ENCODE peak calls at places on chromosomes 12 and 14, in seven cellular contexts. M is neural progenitor cell, C is endodermal cell, F is epithelial cell of prostate, Z is lower lobe of right lung, P is A549, K is PC-3. X is an unnamed sample.

GRCh38 chr12:29580971-29581370 is 83.5 kb upstream of the OVCH1 start:
- DNase-seq in Z (no peak), P (no peak), K (no peak), M (no peak), C (no peak), F (no peak), X (no peak)

GRCh38 chr12:22029491-22029890 is 16.5 kb upstream of the CMAS start:
- DNase-seq in F (no peak), Z (no peak), C (no peak), P (no peak), M (no peak), K (no peak), X (no peak)

GRCh38 chr14:73474952-73475351 is 15.8 kb upstream of the RIOX1 start:
- DNase-seq in Z (no peak), K (no peak), C (peak), F (no peak), M (no peak), P (no peak), X (no peak)

GRCh38 chr12:21379218-21379617 is 6.5 kb downstream of the IAPP start:
- DNase-seq in F (no peak), K (no peak), Z (no peak), M (no peak), P (no peak), C (no peak), X (no peak)

GRCh38 chr12:120687570-120688289 is 781 bp downstream of the MLEC start:
- DNase-seq in Z (peak), K (peak), P (no peak), M (peak), F (no peak), C (peak), X (no peak)

GRCh38 chr14:66468778-66469367 is 17.3 kb upstream of the CCDC196 start:
- DNase-seq in K (no peak), M (no peak), Z (no peak), P (peak), F (no peak), C (no peak), X (no peak)

GRCh38 chr12:100868487-100868886 is 73.9 kb downstream of the ANO4 start:
- DNase-seq in P (no peak), C (no peak), Z (no peak), M (no peak), K (peak), F (no peak), X (no peak)

GRCh38 chr14:26773906-26774593 is 176.2 kb upstream of the NOVA1 start:
- DNase-seq in P (peak), F (no peak), K (peak), Z (no peak), C (no peak), M (no peak), X (no peak)

GRCh38 chr12:54227376-54227775 is 38.6 kb upstream of the SMUG1 start:
- DNase-seq in P (no peak), M (no peak), Z (no peak), F (no peak), C (no peak), K (no peak), X (no peak)

GRCh38 chr12:47868041-47868440 is 36.8 kb downstream of the VDR start:
- DNase-seq in M (no peak), F (no peak), Z (no peak), K (no peak), C (no peak), P (no peak), X (no peak)

GRCh38 chr12:127235771-127236170 is 1031.2 kb upstream of the TMEM132C start:
- DNase-seq in F (no peak), M (no peak), K (no peak), Z (no peak), C (peak), P (no peak), X (no peak)

GRCh38 chr14:93888995-93889394 is 38.1 kb upstream of the FAM181A start:
- DNase-seq in P (no peak), Z (no peak), C (no peak), M (no peak), F (no peak), K (no peak), X (no peak)

GRCh38 chr12:27081668-27082091 is 698 bp downstream of the C12orf71 start:
- DNase-seq in M (peak), K (peak), P (peak), Z (no peak), F (peak), C (peak), X (no peak)

GRCh38 chr14:44767646-44768173 is 194.0 kb downstream of the KLHL28 start:
- DNase-seq in F (no peak), C (peak), K (peak), P (no peak), Z (no peak), M (no peak), X (no peak)

GRCh38 chr14:77088219-77088618 is 9.8 kb upstream of the CIPC start:
- DNase-seq in P (no peak), M (peak), F (peak), Z (peak), C (peak), K (peak), X (no peak)

GRCh38 chr14:97113339-97113738 is 316.2 kb downstream of the VRK1 start:
- DNase-seq in C (no peak), K (peak), F (no peak), P (peak), M (no peak), Z (no peak), X (no peak)

GRCh38 chr12:94165670-94166069 is 17.3 kb downstream of the PLXNC1 start:
- DNase-seq in M (no peak), Z (no peak), K (no peak), C (no peak), F (no peak), P (no peak), X (no peak)

GRCh38 chr12:113097716-113098427 is 37.7 kb downstream of the RASAL1 start:
- DNase-seq in F (no peak), M (peak), K (no peak), Z (no peak), P (no peak), C (peak), X (no peak)

GRCh38 chr14:35341454-35342159 is 49.4 kb downstream of the PSMA6 start:
- DNase-seq in Z (peak), F (peak), C (peak), K (peak), M (peak), P (peak), X (no peak)

DNA sequence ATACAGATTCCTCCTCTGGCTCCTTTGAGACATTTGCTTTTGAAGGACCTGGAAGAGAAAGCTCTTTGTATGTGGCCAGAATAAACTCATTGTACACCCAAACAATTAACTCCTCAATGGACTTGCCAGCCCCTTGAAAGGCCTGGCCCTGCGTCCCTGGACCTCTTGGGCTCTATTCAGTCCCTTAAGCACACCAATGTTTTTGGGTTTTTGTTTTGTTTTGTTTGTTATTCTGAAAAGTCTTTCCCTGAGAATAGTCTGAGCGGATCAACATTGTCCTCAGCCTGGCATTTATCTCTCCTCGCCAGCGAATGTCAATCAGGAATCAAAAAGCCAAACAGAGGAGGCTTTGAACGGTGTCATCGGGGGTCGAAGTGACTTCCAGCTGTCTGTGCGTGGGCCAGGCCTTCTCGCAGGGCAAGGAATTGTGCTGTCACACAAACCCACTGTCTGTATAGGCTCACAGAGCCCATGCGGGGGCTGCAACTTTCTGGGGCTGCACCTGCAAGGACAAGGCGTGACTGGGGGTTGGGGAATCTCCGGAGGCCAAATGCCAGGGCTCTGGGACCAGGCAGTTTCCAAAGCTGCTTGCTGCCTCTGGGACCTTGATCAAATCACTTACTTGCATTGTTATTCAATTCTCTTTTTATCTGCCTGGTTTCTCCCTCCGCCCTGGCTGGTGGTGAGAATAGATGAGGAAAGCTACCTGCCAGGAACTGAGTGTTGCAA is 108.4 kb downstream of the SMOC1 start:
- DNase-seq in M (peak), C (peak), F (no peak), K (no peak), Z (no peak), P (no peak), X (no peak)
- H3K27ac ChIP-seq in M (peak), C (peak), F (no peak), K (no peak), Z (no peak), P (peak), X (no peak)

DNA sequence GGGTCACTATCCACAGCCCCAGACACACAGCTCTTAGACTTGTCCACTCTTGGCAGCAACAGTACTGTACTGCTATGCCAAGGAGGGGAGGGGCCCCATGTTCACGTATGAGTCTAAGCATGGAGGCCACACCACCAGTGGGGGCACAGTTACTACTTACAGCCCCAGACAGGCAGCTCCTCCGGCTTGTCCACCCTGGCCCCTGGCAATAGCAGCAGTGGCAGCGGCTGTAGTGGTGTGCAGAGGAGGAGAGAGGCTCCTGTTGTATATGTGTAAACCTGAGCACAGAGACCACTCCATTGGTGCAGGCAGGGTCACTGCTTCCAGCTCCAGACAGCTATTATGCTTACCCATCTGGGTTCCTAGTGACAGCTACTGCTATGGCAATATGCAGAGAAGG is 113.1 kb downstream of the RAD51B start:
- DNase-seq in Z (no peak), F (no peak), M (no peak), P (no peak), K (no peak), C (no peak), X (no peak)
- H3K27ac ChIP-seq in Z (no peak), F (no peak), M (no peak), P (no peak), K (no peak), C (no peak), X (no peak)

GRCh38 chr14:69664865-69665526 is 53.6 kb downstream of the SUSD6 start:
- DNase-seq in P (no peak), C (no peak), Z (no peak), F (no peak), K (no peak), M (no peak), X (no peak)
- H3K27ac ChIP-seq in P (no peak), C (no peak), Z (peak), F (no peak), K (no peak), M (no peak), X (no peak)

DNA sequence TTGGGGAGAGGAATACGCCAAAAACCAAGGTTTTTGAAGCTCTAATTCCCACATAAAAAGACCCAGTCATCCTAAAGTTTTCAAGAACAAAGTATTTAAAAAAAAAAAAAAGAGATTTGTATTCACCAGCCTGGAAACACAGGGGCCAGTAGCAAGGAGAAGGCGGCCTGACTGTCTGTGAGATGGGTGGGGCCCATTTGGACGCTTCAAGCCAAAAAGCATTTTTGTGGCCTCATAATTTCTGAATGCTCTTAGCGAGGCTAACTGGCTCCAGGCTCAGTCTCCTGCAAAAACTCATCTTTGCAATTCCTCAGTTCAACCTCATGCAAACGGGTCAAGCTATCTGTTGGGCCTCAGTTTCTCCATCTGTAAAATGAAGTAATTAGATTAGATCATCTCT is 514.1 kb downstream of the MED13L start:
- DNase-seq in P (no peak), Z (no peak), F (no peak), C (no peak), M (no peak), K (peak), X (no peak)
- H3K27ac ChIP-seq in P (peak), Z (no peak), F (peak), C (no peak), M (no peak), K (no peak), X (no peak)

GRCh38 chr12:12182926-12183325 is 83.9 kb downstream of the LRP6 start:
- DNase-seq in K (peak), Z (no peak), C (no peak), P (no peak), M (no peak), F (no peak), X (no peak)

GRCh38 chr12:12180136-12180535 is 86.7 kb downstream of the LRP6 start:
- DNase-seq in F (no peak), K (no peak), C (no peak), M (no peak), Z (no peak), P (no peak), X (no peak)

GRCh38 chr12:12180575-12180974 is 86.3 kb downstream of the LRP6 start:
- DNase-seq in K (no peak), F (no peak), M (no peak), Z (no peak), P (no peak), C (no peak), X (no peak)

GRCh38 chr12:12178545-12178944 is 88.3 kb downstream of the LRP6 start:
- DNase-seq in K (no peak), P (no peak), C (no peak), M (no peak), Z (no peak), F (no peak), X (no peak)

DNA sequence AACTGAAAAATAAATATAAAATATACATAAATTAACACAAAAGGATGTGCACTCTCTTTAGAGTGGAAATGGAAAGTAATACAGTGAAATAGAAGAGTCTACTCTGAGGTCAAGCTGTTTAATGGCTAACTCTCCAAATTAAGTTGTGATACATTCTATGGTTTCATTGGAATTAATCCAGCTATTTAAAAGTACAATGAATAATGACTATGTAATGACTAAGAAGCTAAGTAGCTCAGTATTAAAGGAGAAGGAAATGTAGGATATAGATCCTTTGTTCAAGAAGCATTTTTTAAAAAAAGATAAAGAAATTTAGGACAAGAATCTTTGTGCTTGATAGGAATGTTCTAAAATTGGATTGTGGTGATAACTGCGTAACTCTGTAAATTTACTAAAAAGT is 85.3 kb downstream of the LRP6 start:
- DNase-seq in P (no peak), F (no peak), K (peak), Z (no peak), C (no peak), M (no peak), X (no peak)
- H3K27ac ChIP-seq in P (no peak), F (no peak), K (peak), Z (no peak), C (no peak), M (no peak), X (no peak)

DNA sequence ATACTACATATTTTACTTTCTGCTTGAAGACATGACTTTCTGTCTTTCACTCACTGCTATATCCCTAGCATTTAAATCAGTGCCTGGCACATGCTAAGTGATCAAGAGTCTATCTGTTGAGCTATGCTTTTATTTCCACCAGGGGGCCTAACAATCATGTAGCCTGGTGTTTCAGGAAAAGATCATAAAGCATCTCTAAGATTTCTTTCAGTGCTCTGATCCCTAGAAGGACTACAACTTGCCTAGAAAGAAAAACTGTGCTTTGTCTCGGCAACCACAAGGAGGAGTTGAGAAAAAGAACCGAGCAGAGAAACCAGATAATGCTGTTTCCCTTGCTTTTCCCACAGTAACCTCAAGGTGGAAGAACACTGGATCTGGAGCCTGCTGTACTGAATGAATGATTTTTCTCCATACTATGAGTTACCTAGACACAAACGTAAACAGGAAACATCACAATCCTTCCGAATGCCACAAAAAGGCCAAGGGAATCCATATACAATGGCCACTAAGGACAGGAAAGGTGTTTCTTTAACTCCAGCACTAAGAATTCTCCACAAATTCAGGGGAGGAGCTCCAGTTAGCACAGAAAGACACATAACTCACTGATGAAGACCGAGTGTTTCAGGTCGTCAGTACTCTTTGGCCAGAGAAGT is 1.2 kb downstream of the CRY1 start:
- DNase-seq in P (peak), F (peak), M (peak), Z (no peak), K (peak), C (peak), X (peak)
- H3K27ac ChIP-seq in P (peak), F (peak), M (no peak), Z (peak), K (peak), C (no peak), X (peak)

GRCh38 chr14:80427101-80427500 is 215.8 kb upstream of the DIO2 start:
- DNase-seq in K (no peak), M (no peak), Z (no peak), F (no peak), C (no peak), P (no peak), X (no peak)
- H3K27ac ChIP-seq in K (no peak), M (no peak), Z (no peak), F (peak), C (no peak), P (peak), X (no peak)

DNA sequence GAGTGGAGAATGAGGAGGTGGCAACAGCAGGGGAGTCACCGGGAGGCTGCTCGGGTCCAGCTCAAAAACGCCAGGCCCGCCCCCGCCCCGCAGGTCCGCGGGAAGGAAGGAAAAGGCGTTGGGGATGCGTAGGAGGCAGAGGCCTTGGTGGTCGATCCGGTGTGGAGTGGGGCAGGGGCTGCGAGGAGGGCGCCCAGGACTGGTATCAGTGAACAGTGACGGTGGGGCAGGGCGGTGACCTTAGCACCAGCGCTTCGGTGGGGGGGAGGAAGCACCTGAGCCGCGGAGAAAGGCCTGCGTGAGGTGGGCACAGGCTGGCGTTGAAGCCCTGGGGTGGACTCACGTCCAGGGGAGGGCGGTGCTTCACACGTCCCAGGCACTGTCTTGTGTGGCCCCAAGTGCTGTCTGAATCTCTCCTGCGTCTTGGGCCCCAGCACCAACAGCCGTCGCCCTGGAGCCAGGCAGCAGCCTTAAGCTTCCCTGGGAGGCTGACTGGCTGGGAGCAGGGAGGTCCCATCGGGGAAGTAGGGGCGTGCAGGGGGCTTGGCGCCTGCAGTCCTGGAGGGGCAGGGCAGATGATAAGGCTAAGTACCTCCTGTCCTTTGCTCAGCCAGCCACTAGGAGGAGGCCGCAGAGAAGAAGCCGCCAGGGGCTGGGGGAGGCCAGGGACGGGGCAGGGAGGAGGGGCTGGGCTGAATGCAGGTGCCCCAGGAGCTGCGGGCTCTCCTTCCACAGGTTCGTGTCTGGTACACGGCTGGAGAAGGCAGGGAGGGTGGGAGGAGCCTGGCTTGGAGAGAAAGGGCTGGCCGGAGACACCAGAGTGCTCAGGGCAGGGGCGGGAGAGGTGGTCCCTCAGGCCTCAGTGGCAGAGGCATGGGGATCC is 26.5 kb downstream of the ZBTB42 start:
- DNase-seq in Z (peak), F (no peak), C (peak), P (peak), K (peak), M (peak), X (no peak)
- H3K27ac ChIP-seq in Z (no peak), F (no peak), C (no peak), P (peak), K (no peak), M (no peak), X (no peak)

GRCh38 chr12:69553626-69554248 is 31.5 kb upstream of the CCT2 start:
- DNase-seq in P (no peak), F (peak), C (no peak), K (peak), M (no peak), Z (no peak), X (no peak)
- H3K27ac ChIP-seq in P (no peak), F (peak), C (peak), K (no peak), M (no peak), Z (no peak), X (no peak)

X was measured in Panc1.